ENCODE peak calls at places on chromosomes 7 and 10, in ten cellular contexts. Z is AML-193; R is sciatic nerve; D is left colon; T is right cardiac atrium; J is T-cell; Q is CD4-positive, alpha-beta T cell; K is Right ventricle myocardium superior; B is Daoy; U is HT1080. I is an unnamed sample.

GRCh38 chr7:18361756-18362155 is 133.8 kb upstream of the HDAC9 start:
- DNase-seq in Z (no peak), R (no peak), D (peak; percentile 47), T (peak; percentile 27), J (no peak), Q (no peak), K (no peak), B (peak; percentile 41), U (peak; percentile 28), I (no peak)

GRCh38 chr10:81179805-81180452 is 642.2 kb downstream of the SH2D4B start:
- DNase-seq in Z (peak; percentile 38), R (no peak), D (no peak), T (no peak), J (no peak), Q (no peak), K (no peak), B (no peak), U (peak; percentile 12), I (no peak)

GRCh38 chr10:99742701-99743100 is 10.7 kb downstream of the CUTC start:
- DNase-seq in Z (no peak), R (no peak), D (no peak), T (no peak), J (no peak), Q (no peak), K (no peak), B (no peak), U (no peak), I (no peak)

GRCh38 chr7:100493476-100494264 is 9.9 kb downstream of the NYAP1 start:
- DNase-seq in Z (peak; percentile 15), R (no peak), D (peak; percentile 76), T (peak; percentile 80), J (peak; percentile 51), Q (peak; percentile 58), K (peak; percentile 69), B (peak; percentile 65), U (no peak), I (no peak)

GRCh38 chr7:39580150-39580874 is 14.1 kb downstream of the YAE1 start:
- DNase-seq in Z (peak; percentile 90), R (peak; percentile 85), D (peak; percentile 84), T (peak; percentile 80), J (peak; percentile 72), Q (peak; percentile 67), K (peak; percentile 68), B (peak; percentile 95), U (peak; percentile 78), I (peak; percentile 83)

GRCh38 chr10:103803941-103804340 is 51.4 kb downstream of the SH3PXD2A start:
- DNase-seq in Z (no peak), R (no peak), D (no peak), T (no peak), J (no peak), Q (peak; percentile 24), K (no peak), B (no peak), U (no peak), I (no peak)

GRCh38 chr7:135169141-135169935 is 1.2 kb downstream of the CYREN start:
- DNase-seq in Z (peak; percentile 60), R (no peak), D (peak; percentile 62), T (peak; percentile 64), J (peak; percentile 51), Q (peak; percentile 55), K (no peak), B (peak; percentile 57), U (peak; percentile 44), I (no peak)

GRCh38 chr10:129710510-129710847 is 243.4 kb downstream of the MGMT start:
- DNase-seq in Z (no peak), R (no peak), D (no peak), T (no peak), J (no peak), Q (no peak), K (no peak), B (no peak), U (no peak), I (no peak)

GRCh38 chr7:101373812-101374612 is 11.3 kb downstream of the COL26A1 start:
- DNase-seq in Z (no peak), R (no peak), D (no peak), T (no peak), J (no peak), Q (no peak), K (no peak), B (peak; percentile 64), U (no peak), I (no peak)

GRCh38 chr7:34296663-34297062 is 361.4 kb upstream of the NPSR1 start:
- DNase-seq in Z (no peak), R (no peak), D (no peak), T (no peak), J (no peak), Q (no peak), K (no peak), B (no peak), U (no peak), I (no peak)

GRCh38 chr7:39735903-39736302 is 112.5 kb downstream of the RALA start:
- DNase-seq in Z (no peak), R (no peak), D (no peak), T (no peak), J (no peak), Q (no peak), K (no peak), B (peak; percentile 88), U (peak; percentile 24), I (no peak)

GRCh38 chr10:97490592-97490991 is 7.6 kb downstream of the MMS19 start:
- DNase-seq in Z (no peak), R (no peak), D (no peak), T (no peak), J (no peak), Q (no peak), K (no peak), B (no peak), U (no peak), I (no peak)

GRCh38 chr10:89684604-89685003 is 16.8 kb upstream of the KIF20B start:
- DNase-seq in Z (no peak), R (no peak), D (no peak), T (no peak), J (no peak), Q (no peak), K (no peak), B (peak; percentile 19), U (peak; percentile 71), I (no peak)

GRCh38 chr7:140003913-140004382 is 58.8 kb downstream of the PARP12 start:
- DNase-seq in Z (peak; percentile 69), R (no peak), D (peak; percentile 23), T (no peak), J (no peak), Q (no peak), K (no peak), B (peak; percentile 48), U (peak; percentile 59), I (no peak)

GRCh38 chr7:112262804-112263203 is 56.3 kb downstream of the ZNF277 start:
- DNase-seq in Z (no peak), R (no peak), D (no peak), T (no peak), J (no peak), Q (no peak), K (no peak), B (no peak), U (no peak), I (no peak)

GRCh38 chr10:49309691-49310371 is 10.9 kb downstream of the C10orf71 start:
- DNase-seq in Z (no peak), R (no peak), D (no peak), T (no peak), J (no peak), Q (no peak), K (no peak), B (no peak), U (no peak), I (no peak)

GRCh38 chr10:4883079-4883739 is 57.2 kb downstream of the AKR1E2 start:
- DNase-seq in Z (no peak), R (no peak), D (no peak), T (peak; percentile 68), J (no peak), Q (no peak), K (no peak), B (peak; percentile 79), U (peak; percentile 74), I (no peak)

GRCh38 chr7:55127622-55128081 is 108.8 kb downstream of the EGFR start:
- DNase-seq in Z (no peak), R (no peak), D (peak; percentile 26), T (peak; percentile 80), J (no peak), Q (no peak), K (peak; percentile 60), B (peak; percentile 89), U (peak; percentile 63), I (no peak)

GRCh38 chr10:427746-428519 is 261.5 kb downstream of the DIP2C start:
- DNase-seq in Z (no peak), R (no peak), D (no peak), T (no peak), J (no peak), Q (no peak), K (no peak), B (no peak), U (no peak), I (no peak)

GRCh38 chr7:145831616-145832206 is 284.9 kb upstream of the CNTNAP2 start:
- DNase-seq in Z (no peak), R (no peak), D (no peak), T (no peak), J (no peak), Q (no peak), K (no peak), B (no peak), U (no peak), I (no peak)

GRCh38 chr7:156751319-156751718 is 110.7 kb downstream of the RNF32 start:
- DNase-seq in Z (no peak), R (no peak), D (no peak), T (no peak), J (no peak), Q (no peak), K (no peak), B (peak; percentile 97), U (peak; percentile 95), I (no peak)

GRCh38 chr10:126846469-126846868 is 58.8 kb upstream of the DOCK1 start:
- DNase-seq in Z (no peak), R (no peak), D (no peak), T (no peak), J (no peak), Q (no peak), K (no peak), B (no peak), U (no peak), I (no peak)

GRCh38 chr7:126535176-126535575 is 717.6 kb downstream of the GRM8 start:
- DNase-seq in Z (no peak), R (no peak), D (no peak), T (no peak), J (no peak), Q (no peak), K (no peak), B (no peak), U (no peak), I (no peak)

GRCh38 chr10:70255329-70256299 is 22.4 kb upstream of the PPA1 start:
- DNase-seq in Z (no peak), R (peak; percentile 70), D (peak; percentile 46), T (no peak), J (no peak), Q (no peak), K (no peak), B (peak; percentile 79), U (peak; percentile 93), I (peak; percentile 10)

GRCh38 chr10:104128214-104128613 is 6.2 kb downstream of the SFR1 start:
- DNase-seq in Z (no peak), R (no peak), D (no peak), T (no peak), J (no peak), Q (no peak), K (no peak), B (peak; percentile 42), U (peak; percentile 69), I (no peak)

GRCh38 chr7:17144313-17144712 is 154.1 kb upstream of the AHR start:
- DNase-seq in Z (peak; percentile 37), R (no peak), D (no peak), T (no peak), J (peak; percentile 21), Q (peak; percentile 38), K (no peak), B (peak; percentile 51), U (peak; percentile 73), I (no peak)

GRCh38 chr10:118955531-118956252 is 73.8 kb upstream of the NANOS1 start:
- DNase-seq in Z (no peak), R (no peak), D (no peak), T (no peak), J (no peak), Q (no peak), K (no peak), B (no peak), U (no peak), I (no peak)

GRCh38 chr7:131538791-131539179 is 17.6 kb downstream of the PODXL start:
- DNase-seq in Z (no peak), R (no peak), D (no peak), T (peak; percentile 79), J (no peak), Q (no peak), K (peak; percentile 73), B (peak; percentile 59), U (no peak), I (no peak)